ENCODE peak calls at places on chromosomes 13 and 19, in six cellular contexts. Q is WTC11; K is stimulated activated CD4-positive, alpha-beta T cell treated with anti-CD3 and anti-CD28 coated beads, Interleukin-2, amount 100 ng/mL, for 48 hours; S is T-cell; U is H54; W is GM03348. X is an unnamed sample.

GRCh38 chr19:30373593-30373992 is 1.4 kb downstream of the ZNF536 start:
- DNase-seq in Q (peak; percentile 53), K (no peak), S (no peak), U (no peak), W (no peak), X (no peak)

GRCh38 chr19:860481-861098 is 1.1 kb downstream of the CFD start:
- DNase-seq in Q (peak; percentile 60), K (peak; percentile 56), S (peak; percentile 40), U (peak; percentile 93), W (peak; percentile 92), X (no peak)

GRCh38 chr19:16442386-16443276 is 29.1 kb downstream of the EPS15L1 start:
- DNase-seq in Q (no peak), K (no peak), S (no peak), U (no peak), W (no peak), X (no peak)

GRCh38 chr19:35901854-35902661 is at the start of gene HCST:
- DNase-seq in Q (no peak), K (no peak), S (peak; percentile 44), U (peak; percentile 56), W (peak; percentile 73), X (no peak)

GRCh38 chr19:55005684-55006488 is 32.2 kb downstream of the GP6 start:
- DNase-seq in Q (no peak), K (peak; percentile 16), S (peak; percentile 36), U (peak; percentile 60), W (no peak), X (peak; percentile 20)

GRCh38 chr19:40165362-40165937 is 25.8 kb upstream of the MAP3K10 start:
- DNase-seq in Q (peak; percentile 90), K (peak; percentile 64), S (peak; percentile 43), U (peak; percentile 84), W (peak; percentile 83), X (no peak)

GRCh38 chr13:95596701-95597100 is 44.2 kb downstream of the CLDN10 start:
- DNase-seq in Q (no peak), K (no peak), S (no peak), U (no peak), W (no peak), X (no peak)

GRCh38 chr19:45076029-45076850 is at the start of gene ZNF296:
- DNase-seq in Q (peak; percentile 91), K (peak; percentile 78), S (peak; percentile 67), U (no peak), W (peak; percentile 84), X (no peak)

GRCh38 chr13:93689333-93689732 is 462.7 kb downstream of the GPC6 start:
- DNase-seq in Q (no peak), K (no peak), S (no peak), U (no peak), W (peak; percentile 16), X (peak; percentile 90)

GRCh38 chr19:43524922-43525835 is 1.8 kb downstream of the ETHE1 start:
- DNase-seq in Q (peak; percentile 62), K (peak; percentile 23), S (peak; percentile 43), U (peak; percentile 83), W (peak; percentile 73), X (no peak)

X was measured in retinal pigment epithelial cell.